ENCODE peak calls at places on chromosomes 7 and 10, in seven cellular contexts. L is activated effector memory CD4-positive, alpha-beta T cell treated with anti-CD3 and anti-CD28 coated beads, Interleukin-2, amount 50 U/mL, for 16 hours; Z is kidney glomerular epithelial cell; K is NCI-H1092 treated with DMSO at 0.1 percent for 48 hours; F is thoracic aorta; Q is SHP77 treated with DMSO at 0.1 percent for 48 hours; H is GOT3. W is an unnamed sample.

GRCh38 chr7:31056775-31057346 is 4.8 kb downstream of the ADCYAP1R1 start:
- DNase-seq in H (no peak), Z (no peak), K (peak), L (no peak), F (no peak), Q (no peak), W (no peak)

GRCh38 chr10:68297264-68297663 is 34.6 kb upstream of the HNRNPH3 start:
- DNase-seq in H (no peak), L (no peak), Q (no peak), F (no peak), K (no peak), Z (no peak), W (no peak)

GRCh38 chr10:86607674-86608073 is 46.7 kb upstream of the OPN4 start:
- DNase-seq in Q (no peak), F (no peak), K (no peak), H (no peak), Z (no peak), L (no peak), W (no peak)

GRCh38 chr10:80921032-80921431 is 383.3 kb downstream of the SH2D4B start:
- DNase-seq in Z (no peak), Q (no peak), H (no peak), K (no peak), L (no peak), F (no peak), W (no peak)

GRCh38 chr7:94401411-94401810 is 6.7 kb downstream of the COL1A2 start:
- DNase-seq in Q (no peak), H (no peak), L (no peak), Z (no peak), K (no peak), F (no peak), W (no peak)

GRCh38 chr10:93856349-93857140 is 37.2 kb upstream of the SLC35G1 start:
- DNase-seq in H (no peak), L (no peak), Q (no peak), F (no peak), K (no peak), Z (no peak), W (no peak)

GRCh38 chr10:48982584-48982983 is 42.9 kb upstream of the LRRC18 start:
- DNase-seq in K (no peak), F (no peak), H (no peak), L (no peak), Q (no peak), Z (no peak), W (no peak)

GRCh38 chr10:6144609-6145413 is 56.0 kb downstream of the RBM17 start:
- DNase-seq in F (peak), L (peak), Q (no peak), K (peak), H (peak), Z (peak), W (peak)

GRCh38 chr10:6513509-6513908 is 66.6 kb downstream of the PRKCQ start:
- DNase-seq in H (no peak), Q (no peak), F (no peak), Z (no peak), L (no peak), K (no peak), W (no peak)

GRCh38 chr7:133789951-133790350 is 337.2 kb upstream of the LRGUK start:
- DNase-seq in L (no peak), Z (peak), H (no peak), F (no peak), K (no peak), Q (no peak), W (no peak)

GRCh38 chr10:94137747-94138146 is 144.0 kb downstream of the PLCE1 start:
- DNase-seq in Z (no peak), H (no peak), Q (no peak), F (no peak), K (no peak), L (no peak), W (no peak)

GRCh38 chr7:84291756-84292155 is 97.2 kb upstream of the SEMA3A start:
- DNase-seq in H (no peak), L (no peak), K (peak), Q (no peak), Z (no peak), F (no peak), W (no peak)

GRCh38 chr7:47601119-47601880 is 19.4 kb upstream of the TNS3 start:
- DNase-seq in Z (peak), H (no peak), F (no peak), K (no peak), Q (no peak), L (no peak), W (no peak)

GRCh38 chr7:38317457-38318037 is 44.1 kb upstream of the TARP start:
- DNase-seq in K (no peak), Z (no peak), F (no peak), Q (no peak), H (no peak), L (no peak), W (no peak)

GRCh38 chr10:123995082-123995460 is 98.3 kb downstream of the CHST15 start:
- DNase-seq in Z (no peak), K (no peak), L (no peak), F (no peak), Q (no peak), H (no peak), W (no peak)

GRCh38 chr10:21518629-21519321 is 6.7 kb downstream of the SKIDA1 start:
- DNase-seq in Z (peak), Q (peak), H (no peak), K (peak), L (no peak), F (no peak), W (peak)

GRCh38 chr10:92150798-92151197 is 140.1 kb downstream of the CPEB3 start:
- DNase-seq in K (no peak), L (no peak), H (no peak), Z (no peak), Q (no peak), F (no peak), W (no peak)

GRCh38 chr10:78811174-78811573 is 257.6 kb upstream of the ZMIZ1 start:
- DNase-seq in F (no peak), H (no peak), K (no peak), L (no peak), Z (no peak), Q (no peak), W (no peak)

GRCh38 chr7:68938151-68938550 is 660.1 kb upstream of the AUTS2 start:
- DNase-seq in Z (no peak), L (no peak), H (no peak), F (no peak), K (no peak), Q (no peak), W (no peak)

GRCh38 chr10:5685764-5686240 is 1.2 kb downstream of the TASOR2 start:
- DNase-seq in H (no peak), Z (no peak), L (no peak), F (no peak), Q (no peak), K (peak), W (no peak)

GRCh38 chr7:156061689-156062255 is 249.5 kb upstream of the SHH start:
- DNase-seq in K (no peak), H (no peak), L (no peak), F (no peak), Z (no peak), Q (no peak), W (no peak)

GRCh38 chr7:105680505-105681187 is 99.4 kb upstream of the EFCAB10 start:
- DNase-seq in K (no peak), L (peak), Z (no peak), H (no peak), F (no peak), Q (no peak), W (no peak)

GRCh38 chr7:30246392-30246791 is 38.0 kb upstream of the ZNRF2 start:
- DNase-seq in L (no peak), F (no peak), Z (no peak), Q (no peak), K (peak), H (no peak), W (no peak)